ENCODE peak calls at places on chromosomes 7 and 10, in eight cellular contexts. E is CD8-positive, alpha-beta memory T cell; N is AG08395; H is iPS-NIHi11; O is mucosa of gallbladder; P is HCT116; K is RWPE1; J is CD4-positive, CD25-positive, alpha-beta regulatory T cell. X is an unnamed sample.
A peak's percentile ranks its signal among the peaks of the same experiment; 100 is the strongest.

GRCh38 chr7:51029131-51029530 is 246.4 kb upstream of the GRB10 start:
- DNase-seq in E (no peak), P (no peak), N (no peak), K (no peak), J (no peak), O (no peak), H (no peak), X (no peak)

GRCh38 chr7:1247527-1248041 is 14.9 kb downstream of the UNCX start:
- DNase-seq in K (no peak), J (no peak), H (peak; percentile 80), O (no peak), N (no peak), P (no peak), E (peak; percentile 65), X (no peak)

GRCh38 chr7:67913604-67914003 is 917.0 kb downstream of the TYW1 start:
- DNase-seq in O (peak; percentile 10), K (no peak), N (peak; percentile 56), P (no peak), E (no peak), H (no peak), J (no peak), X (no peak)

GRCh38 chr10:6014241-6014761 is 37.0 kb upstream of the IL15RA start:
- DNase-seq in K (peak; percentile 53), H (peak; percentile 68), N (peak; percentile 70), E (peak; percentile 77), J (peak; percentile 38), O (peak; percentile 74), P (peak; percentile 29), X (peak; percentile 44)

GRCh38 chr7:28840515-28841125 is 117.5 kb downstream of the TRIL start:
- DNase-seq in E (no peak), K (peak; percentile 32), J (no peak), O (no peak), N (peak; percentile 17), H (peak; percentile 37), P (peak; percentile 7), X (no peak)

GRCh38 chr10:124293641-124294449 is 124.9 kb downstream of the OAT start:
- DNase-seq in N (no peak), H (no peak), K (no peak), J (no peak), P (no peak), O (no peak), E (no peak), X (no peak)

GRCh38 chr7:125651823-125652528 is 722.4 kb upstream of the POT1 start:
- DNase-seq in O (no peak), H (peak; percentile 12), E (no peak), P (no peak), J (no peak), N (no peak), K (no peak), X (no peak)

GRCh38 chr7:79806161-79806734 is 328.4 kb upstream of the GNAI1 start:
- DNase-seq in J (no peak), E (no peak), K (peak; percentile 3), P (peak; percentile 19), H (no peak), O (no peak), N (peak; percentile 10), X (no peak)

X was measured in GM12891.